ENCODE peak calls at places on chromosome 13, in ten cellular contexts. Y, P, W, G, V, I, C, M, T and L are unnamed samples.

GRCh38 chr13:81304121-81304659 is 963.3 kb upstream of the SPRY2 start:
- DNase-seq in Y (no peak), P (no peak), W (no peak), G (no peak), V (no peak), I (no peak), C (no peak), M (no peak), T (no peak), L (no peak)

GRCh38 chr13:38490657-38491056 is 141.0 kb downstream of the UFM1 start:
- DNase-seq in Y (no peak), P (no peak), W (no peak), G (no peak), V (no peak), I (no peak), C (no peak), M (no peak), T (no peak), L (no peak)

GRCh38 chr13:106182404-106182803 is 353.1 kb downstream of the EFNB2 start:
- DNase-seq in Y (no peak), P (no peak), W (no peak), G (no peak), V (no peak), I (no peak), C (no peak), M (no peak), T (no peak), L (no peak)

GRCh38 chr13:111039735-111040134 is 75.4 kb upstream of the ARHGEF7 start:
- DNase-seq in Y (peak), P (no peak), W (no peak), G (no peak), V (no peak), I (no peak), C (no peak), M (no peak), T (no peak), L (no peak)

GRCh38 chr13:27283906-27284523 is 13.4 kb downstream of the RASL11A start:
- DNase-seq in Y (peak), P (no peak), W (no peak), G (no peak), V (no peak), I (peak), C (no peak), M (no peak), T (no peak), L (no peak)

GRCh38 chr13:34412295-34412694 is 529.8 kb upstream of the NBEA start:
- DNase-seq in Y (no peak), P (no peak), W (no peak), G (no peak), V (no peak), I (no peak), C (no peak), M (no peak), T (no peak), L (no peak)

GRCh38 chr13:110723598-110723997 is 10.1 kb downstream of the ING1 start:
- DNase-seq in Y (no peak), P (no peak), W (no peak), G (no peak), V (no peak), I (no peak), C (no peak), M (no peak), T (no peak), L (no peak)

GRCh38 chr13:28494861-28495585 is at the start of gene FLT1:
- DNase-seq in Y (no peak), P (peak), W (peak), G (no peak), V (no peak), I (no peak), C (no peak), M (peak), T (peak), L (no peak)

GRCh38 chr13:31801088-31801487 is 61.8 kb downstream of the RXFP2 start:
- DNase-seq in Y (no peak), P (no peak), W (no peak), G (no peak), V (no peak), I (no peak), C (no peak), M (no peak), T (no peak), L (no peak)

GRCh38 chr13:23946067-23946466 is 48.8 kb upstream of the C1QTNF9B start:
- DNase-seq in Y (no peak), P (no peak), W (no peak), G (no peak), V (no peak), I (no peak), C (no peak), M (no peak), T (no peak), L (no peak)

GRCh38 chr13:111480976-111481375 is 160.5 kb downstream of the TEX29 start:
- DNase-seq in Y (no peak), P (no peak), W (no peak), G (no peak), V (no peak), I (peak), C (no peak), M (no peak), T (no peak), L (no peak)

GRCh38 chr13:109764474-109765292 is 21.7 kb downstream of the IRS2 start:
- DNase-seq in Y (no peak), P (no peak), W (no peak), G (no peak), V (no peak), I (no peak), C (no peak), M (no peak), T (no peak), L (no peak)

GRCh38 chr13:30718661-30719520 is 16.5 kb upstream of the ALOX5AP start:
- DNase-seq in Y (no peak), P (no peak), W (no peak), G (no peak), V (no peak), I (no peak), C (no peak), M (no peak), T (no peak), L (no peak)

GRCh38 chr13:63948045-63948444 is 2532.4 kb upstream of the PCDH20 start:
- DNase-seq in Y (no peak), P (no peak), W (no peak), G (no peak), V (no peak), I (no peak), C (no peak), M (no peak), T (no peak), L (no peak)

GRCh38 chr13:62696490-62696889 is 1280.8 kb upstream of the PCDH20 start:
- DNase-seq in Y (no peak), P (no peak), W (no peak), G (no peak), V (no peak), I (no peak), C (no peak), M (no peak), T (no peak), L (no peak)

GRCh38 chr13:23992722-23993438 is 95.6 kb upstream of the C1QTNF9B start:
- DNase-seq in Y (no peak), P (no peak), W (no peak), G (no peak), V (no peak), I (no peak), C (no peak), M (no peak), T (no peak), L (no peak)

GRCh38 chr13:48726711-48727110 is 73.0 kb downstream of the CYSLTR2 start:
- DNase-seq in Y (no peak), P (no peak), W (no peak), G (no peak), V (no peak), I (no peak), C (no peak), M (peak), T (peak), L (no peak)

GRCh38 chr13:77599351-77599750 is 63.8 kb downstream of the SCEL start:
- DNase-seq in Y (no peak), P (no peak), W (no peak), G (no peak), V (no peak), I (no peak), C (no peak), M (no peak), T (no peak), L (no peak)

GRCh38 chr13:95117092-95117491 is 184.2 kb downstream of the ABCC4 start:
- DNase-seq in Y (no peak), P (no peak), W (no peak), G (no peak), V (no peak), I (no peak), C (no peak), M (no peak), T (no peak), L (no peak)

GRCh38 chr13:109743706-109744453 is 42.5 kb downstream of the IRS2 start:
- DNase-seq in Y (peak), P (peak), W (peak), G (no peak), V (no peak), I (peak), C (no peak), M (no peak), T (no peak), L (no peak)

GRCh38 chr13:50626031-50626643 is 217.4 kb downstream of the DLEU7 start:
- DNase-seq in Y (peak), P (no peak), W (no peak), G (no peak), V (no peak), I (peak), C (no peak), M (no peak), T (no peak), L (no peak)

GRCh38 chr13:48400820-48401219 is 12.1 kb downstream of the LPAR6 start:
- DNase-seq in Y (no peak), P (no peak), W (no peak), G (no peak), V (no peak), I (no peak), C (no peak), M (no peak), T (no peak), L (no peak)

GRCh38 chr13:29369060-29369743 is 226.3 kb downstream of the SLC7A1 start:
- DNase-seq in Y (peak), P (no peak), W (no peak), G (no peak), V (no peak), I (peak), C (no peak), M (no peak), T (no peak), L (no peak)

GRCh38 chr13:50829896-50830295 is 13.6 kb downstream of the DLEU7 start:
- DNase-seq in Y (no peak), P (no peak), W (no peak), G (no peak), V (no peak), I (no peak), C (no peak), M (no peak), T (no peak), L (no peak)

GRCh38 chr13:38577048-38577447 is 109.8 kb upstream of the FREM2 start:
- DNase-seq in Y (peak), P (no peak), W (no peak), G (no peak), V (no peak), I (no peak), C (no peak), M (no peak), T (no peak), L (no peak)

GRCh38 chr13:73299787-73300186 is 241.0 kb downstream of the KLF5 start:
- DNase-seq in Y (no peak), P (no peak), W (no peak), G (no peak), V (no peak), I (no peak), C (no peak), M (no peak), T (no peak), L (no peak)

GRCh38 chr13:112131081-112131739 is 64.3 kb downstream of the SOX1 start:
- DNase-seq in Y (no peak), P (no peak), W (no peak), G (no peak), V (no peak), I (no peak), C (no peak), M (no peak), T (no peak), L (no peak)

GRCh38 chr13:44432595-44432994 is 59.0 kb downstream of the SERP2 start:
- DNase-seq in Y (no peak), P (no peak), W (no peak), G (no peak), V (no peak), I (no peak), C (no peak), M (no peak), T (no peak), L (peak)

GRCh38 chr13:34578471-34578870 is 363.6 kb upstream of the NBEA start:
- DNase-seq in Y (no peak), P (no peak), W (no peak), G (no peak), V (peak), I (no peak), C (no peak), M (no peak), T (no peak), L (no peak)

GRCh38 chr13:113843063-113843654 is 20.7 kb downstream of the GAS6 start:
- DNase-seq in Y (no peak), P (no peak), W (peak), G (no peak), V (no peak), I (no peak), C (no peak), M (no peak), T (peak), L (peak)

GRCh38 chr13:71485913-71486312 is 381.1 kb downstream of the DACH1 start:
- DNase-seq in Y (no peak), P (no peak), W (no peak), G (no peak), V (no peak), I (no peak), C (no peak), M (no peak), T (no peak), L (no peak)

GRCh38 chr13:84649853-84650252 is 767.6 kb upstream of the SLITRK1 start:
- DNase-seq in Y (no peak), P (no peak), W (no peak), G (no peak), V (no peak), I (no peak), C (no peak), M (no peak), T (no peak), L (no peak)

GRCh38 chr13:111282997-111283396 is 37.4 kb upstream of the TEX29 start:
- DNase-seq in Y (no peak), P (no peak), W (no peak), G (no peak), V (no peak), I (no peak), C (no peak), M (no peak), T (no peak), L (no peak)

GRCh38 chr13:62185631-62186256 is 770.1 kb upstream of the PCDH20 start:
- DNase-seq in Y (no peak), P (peak), W (no peak), G (no peak), V (no peak), I (no peak), C (no peak), M (no peak), T (no peak), L (no peak)

GRCh38 chr13:60165391-60166099 is 1.8 kb upstream of the DIAPH3 start:
- DNase-seq in Y (peak), P (no peak), W (no peak), G (no peak), V (no peak), I (peak), C (no peak), M (no peak), T (no peak), L (no peak)

GRCh38 chr13:25977216-25977615 is 74.6 kb downstream of the SHISA2 start:
- DNase-seq in Y (no peak), P (peak), W (no peak), G (no peak), V (no peak), I (peak), C (no peak), M (no peak), T (no peak), L (no peak)

GRCh38 chr13:109785141-109785891 is 1.1 kb downstream of the IRS2 start:
- DNase-seq in Y (no peak), P (no peak), W (peak), G (no peak), V (peak), I (peak), C (no peak), M (peak), T (peak), L (peak)

GRCh38 chr13:43110658-43111057 is 87.3 kb downstream of the DNAJC15 start:
- DNase-seq in Y (no peak), P (no peak), W (no peak), G (no peak), V (no peak), I (no peak), C (no peak), M (no peak), T (no peak), L (no peak)
- TF ChIP-seq CTCF in Y (no peak), P (no peak), W (no peak), G (no peak), V (no peak), I (no peak), C (no peak), M (no peak), T (no peak), L (no peak)

GRCh38 chr13:98821372-98822237 is 69.1 kb upstream of the SLC15A1 start:
- DNase-seq in Y (no peak), P (no peak), W (peak), G (no peak), V (no peak), I (peak), C (peak), M (no peak), T (no peak), L (no peak)
- H3K4me3 ChIP-seq in Y (no peak), P (no peak), W (no peak), G (no peak), V (no peak), I (no peak), C (no peak), M (peak), T (no peak), L (no peak)

GRCh38 chr13:91278291-91278690 is 69.2 kb upstream of the MIR17HG start:
- DNase-seq in Y (no peak), P (no peak), W (no peak), G (no peak), V (no peak), I (no peak), C (no peak), M (no peak), T (no peak), L (no peak)

GRCh38 chr13:91273675-91274074 is 73.8 kb upstream of the MIR17HG start:
- DNase-seq in Y (no peak), P (no peak), W (no peak), G (no peak), V (no peak), I (no peak), C (no peak), M (no peak), T (no peak), L (no peak)

GRCh38 chr13:91277013-91277676 is 70.3 kb upstream of the MIR17HG start:
- DNase-seq in Y (no peak), P (no peak), W (no peak), G (no peak), V (no peak), I (no peak), C (no peak), M (no peak), T (no peak), L (no peak)

GRCh38 chr13:91280806-91281205 is 66.7 kb upstream of the MIR17HG start:
- DNase-seq in Y (peak), P (no peak), W (no peak), G (no peak), V (no peak), I (no peak), C (no peak), M (no peak), T (no peak), L (no peak)

DNA sequence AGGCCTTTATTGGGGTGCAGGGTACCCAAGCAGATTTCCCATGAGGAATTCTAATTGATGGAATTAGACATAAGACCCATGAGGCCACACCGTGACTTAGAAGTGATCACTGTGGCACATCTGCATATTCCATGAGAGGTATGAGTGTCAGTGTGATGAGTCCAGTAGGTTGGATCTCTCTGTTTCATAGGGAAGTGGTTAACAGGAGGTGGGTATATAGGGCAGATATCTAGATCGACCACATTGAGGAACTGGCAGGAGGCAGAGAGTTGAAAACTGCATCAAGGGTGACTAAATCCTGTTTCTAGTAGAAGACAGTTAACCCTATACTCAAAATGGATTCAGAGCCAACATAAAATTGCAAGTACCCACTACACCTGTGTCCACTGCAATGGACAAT is 68.6 kb upstream of the MIR17HG start:
- DNase-seq in Y (no peak), P (no peak), W (no peak), G (no peak), V (no peak), I (no peak), C (no peak), M (no peak), T (no peak), L (no peak)
- TF ChIP-seq POLR2A in Y (no peak), P (no peak), W (no peak), G (no peak), V (no peak), I (no peak), C (no peak), M (no peak), T (no peak), L (no peak)

DNA sequence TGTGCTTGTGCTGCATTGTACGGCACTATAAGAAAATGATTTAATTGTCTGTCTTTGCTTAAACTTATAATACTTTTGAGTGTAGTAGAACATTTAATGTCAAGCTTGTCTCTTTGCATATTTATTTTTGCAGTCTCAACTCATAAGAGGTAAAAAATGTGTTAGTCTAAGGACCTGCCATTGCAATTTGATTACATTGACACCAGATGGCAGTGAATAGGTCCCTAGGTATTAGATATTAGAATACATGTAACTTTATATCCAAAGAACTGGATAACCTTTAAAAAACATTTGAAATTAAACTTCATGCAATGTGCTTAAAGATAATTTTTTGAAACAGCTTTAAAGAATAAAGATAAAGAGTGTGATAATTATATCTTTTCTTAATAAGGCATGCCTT is 1421.3 kb downstream of the OLFM4 start:
- DNase-seq in Y (no peak), P (no peak), W (no peak), G (no peak), V (no peak), I (no peak), C (no peak), M (no peak), T (no peak), L (no peak)
- TF ChIP-seq CTCF in Y (no peak), P (peak), W (no peak), G (no peak), V (no peak), I (no peak), C (no peak), M (no peak), T (no peak), L (no peak)

GRCh38 chr13:75694742-75695141 is 58.6 kb downstream of the LMO7 start:
- DNase-seq in Y (no peak), P (no peak), W (no peak), G (no peak), V (no peak), I (no peak), C (no peak), M (no peak), T (no peak), L (no peak)
- H3K4me3 ChIP-seq in Y (no peak), P (no peak), W (no peak), G (no peak), V (no peak), I (no peak), C (no peak), M (no peak), T (no peak), L (no peak)